ENCODE peak calls at places on chromosomes 1 and 21, in four cellular contexts. C, X, B and K are unnamed samples.

GRCh38 chr1:234956821-234957329 is 171.8 kb downstream of the TOMM20 start:
- DNase-seq in C (no peak), B (no peak), X (no peak), K (peak)

GRCh38 chr1:23246274-23246673 is 29.0 kb upstream of the HTR1D start:
- DNase-seq in X (no peak), C (no peak), B (no peak), K (no peak)

GRCh38 chr1:241591317-241591716 is 48.9 kb downstream of the CHML start:
- DNase-seq in B (peak), C (no peak), X (no peak), K (no peak)

GRCh38 chr1:221435510-221435909 is 306.4 kb downstream of the DUSP10 start:
- DNase-seq in C (no peak), B (peak), X (no peak), K (peak)

GRCh38 chr1:66349277-66349676 is 184.7 kb upstream of the SGIP1 start:
- DNase-seq in B (no peak), X (no peak), C (no peak), K (no peak)

GRCh38 chr21:45241357-45241756 is 46.3 kb downstream of the POFUT2 start:
- DNase-seq in B (no peak), C (peak), X (no peak), K (no peak)

GRCh38 chr1:18950415-18951026 is 6.0 kb downstream of the IFFO2 start:
- DNase-seq in C (no peak), B (no peak), X (no peak), K (no peak)

GRCh38 chr1:116777831-116778830 is 23.9 kb downstream of the CD2 start:
- DNase-seq in X (no peak), C (peak), B (peak), K (no peak)

GRCh38 chr1:204692320-204692851 is 6.8 kb upstream of the LRRN2 start:
- DNase-seq in C (peak), X (peak), B (no peak), K (no peak)

GRCh38 chr1:215992620-215993019 is 425.5 kb downstream of the KCTD3 start:
- DNase-seq in X (no peak), B (peak), C (no peak), K (peak)

GRCh38 chr1:230243583-230244377 is 176.7 kb downstream of the GALNT2 start:
- DNase-seq in X (no peak), B (peak), C (peak), K (no peak)

GRCh38 chr1:93447481-93448291 is at the start of gene FNBP1L:
- DNase-seq in X (peak), C (peak), B (peak), K (peak)

GRCh38 chr1:31432592-31433395 is 19.8 kb downstream of the SERINC2 start:
- DNase-seq in B (no peak), X (peak), C (no peak), K (no peak)

GRCh38 chr1:37667023-37667769 is 25.1 kb upstream of the CDCA8 start:
- DNase-seq in C (no peak), B (no peak), X (no peak), K (no peak)

GRCh38 chr1:198909973-198910372 is 271.1 kb downstream of the PTPRC start:
- DNase-seq in X (no peak), B (peak), C (no peak), K (no peak)

GRCh38 chr1:229379901-229380300 is 37.1 kb upstream of the CCSAP start:
- DNase-seq in C (no peak), X (no peak), B (no peak), K (no peak)

GRCh38 chr1:157311730-157312269 is 173.6 kb upstream of the ETV3 start:
- DNase-seq in C (no peak), B (no peak), X (peak), K (no peak)

GRCh38 chr1:75533085-75533484 is 77.8 kb downstream of the SLC44A5 start:
- DNase-seq in X (no peak), B (no peak), C (no peak), K (no peak)

GRCh38 chr1:6245869-6246496 is 2.0 kb downstream of the HES3 start:
- DNase-seq in C (peak), B (no peak), X (peak), K (no peak)

GRCh38 chr1:92756537-92756936 is 28.4 kb downstream of the EVI5 start:
- DNase-seq in X (no peak), B (peak), C (no peak), K (no peak)

GRCh38 chr21:33682992-33683627 is 40.8 kb downstream of the ITSN1 start:
- DNase-seq in B (peak), X (no peak), C (no peak), K (no peak)

GRCh38 chr1:14332158-14332557 is 266.3 kb upstream of the KAZN start:
- DNase-seq in X (no peak), B (no peak), C (no peak), K (no peak)

GRCh38 chr1:183272390-183272801 is 86.3 kb downstream of the LAMC2 start:
- DNase-seq in C (no peak), X (no peak), B (peak), K (no peak)

GRCh38 chr1:183262628-183263220 is 76.7 kb downstream of the LAMC2 start:
- DNase-seq in X (no peak), B (no peak), C (no peak), K (no peak)

GRCh38 chr1:183270541-183271141 is 84.6 kb downstream of the LAMC2 start:
- DNase-seq in B (peak), X (no peak), C (no peak), K (no peak)

GRCh38 chr1:183264132-183264531 is 78.1 kb downstream of the LAMC2 start:
- DNase-seq in X (no peak), C (no peak), B (no peak), K (no peak)

DNA sequence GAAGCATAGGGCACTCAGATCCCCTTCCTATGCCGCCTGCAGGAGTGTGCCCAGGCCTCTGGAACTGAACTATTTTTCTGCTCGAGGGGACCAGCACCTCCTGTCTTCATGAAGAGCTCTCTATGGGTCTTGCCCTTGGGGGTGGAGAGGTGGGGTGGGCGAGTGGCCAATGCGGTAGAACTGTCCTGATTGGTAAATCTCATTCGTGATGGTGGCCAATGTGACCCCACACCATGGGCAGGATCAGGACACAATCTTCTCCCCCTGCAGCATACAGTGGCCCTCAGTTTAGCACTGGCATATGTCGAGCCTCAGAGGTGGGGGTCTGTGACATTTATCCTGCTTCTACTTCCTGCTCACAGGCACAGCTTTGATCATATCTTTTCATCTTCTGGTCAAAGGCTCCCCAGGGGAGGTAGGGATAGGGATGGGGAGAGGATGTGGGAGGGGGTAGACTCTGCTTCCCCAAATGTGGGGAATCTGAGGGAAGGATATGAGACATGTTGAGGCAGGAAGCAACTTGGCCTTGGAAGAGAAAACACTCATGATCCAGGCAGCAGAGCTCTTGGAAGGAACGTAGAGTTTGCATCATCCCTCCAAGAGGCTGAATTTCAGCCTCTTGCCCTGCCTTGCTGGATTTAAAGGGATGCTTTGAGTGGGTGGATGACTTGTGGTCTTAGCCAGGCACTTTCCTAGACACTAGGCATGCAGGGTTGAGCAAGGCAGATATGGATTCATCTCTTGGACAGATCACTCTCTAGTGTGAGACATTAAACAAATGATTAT is 81.8 kb downstream of the LAMC2 start:
- DNase-seq in B (peak), C (no peak), X (no peak), K (no peak)
- H2BK5ac ChIP-seq in B (peak), C (no peak), X (no peak), K (no peak)

GRCh38 chr1:17470021-17470799 is 30.7 kb upstream of the RCC2 start:
- DNase-seq in B (no peak), C (no peak), X (peak), K (no peak)
- H3K9ac ChIP-seq in B (no peak), C (no peak), X (peak), K (no peak)

GRCh38 chr21:43363506-43364260 is 63.2 kb downstream of the SIK1 start:
- DNase-seq in X (no peak), C (no peak), B (no peak), K (no peak)

GRCh38 chr21:43361493-43362296 is 65.2 kb downstream of the SIK1 start:
- DNase-seq in B (peak), C (no peak), X (no peak), K (no peak)

GRCh38 chr21:43362928-43363314 is 64.0 kb downstream of the SIK1 start:
- DNase-seq in B (no peak), C (no peak), X (no peak), K (no peak)

GRCh38 chr21:43361127-43361492 is 65.8 kb downstream of the SIK1 start:
- DNase-seq in X (no peak), C (no peak), B (peak), K (no peak)

DNA sequence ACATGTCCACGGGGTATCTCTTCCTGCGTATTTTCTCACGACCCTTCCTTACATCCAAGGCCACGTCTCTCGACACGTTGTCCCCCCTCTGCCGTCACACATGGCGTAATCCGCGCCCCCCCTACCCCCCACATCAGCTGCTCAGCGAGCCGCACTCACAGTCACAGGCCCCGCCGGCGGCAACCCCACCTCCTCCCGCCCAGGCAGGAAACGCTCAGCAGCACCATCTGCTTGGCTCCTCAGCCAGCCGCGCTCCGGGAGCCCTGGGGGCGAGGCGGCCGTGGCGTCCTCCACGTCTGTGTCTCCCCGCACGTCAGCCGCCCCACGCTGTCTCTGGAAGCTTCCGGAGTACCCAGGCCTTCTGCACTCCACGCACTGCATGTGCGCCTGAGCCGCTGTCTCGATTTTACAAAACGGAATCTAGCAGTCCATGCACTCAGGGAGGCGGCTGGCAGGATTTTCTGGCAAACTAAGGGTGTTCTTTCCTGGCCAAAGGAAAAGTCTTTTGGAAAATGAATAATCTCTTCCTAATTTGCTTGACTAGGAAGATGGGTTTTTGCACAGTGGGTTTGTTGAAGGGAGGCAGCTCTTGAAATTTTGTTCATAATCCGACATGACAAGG is 64.5 kb downstream of the SIK1 start:
- DNase-seq in B (peak), C (peak), X (peak), K (no peak)
- H4K91ac ChIP-seq in B (peak), C (no peak), X (no peak), K (no peak)

DNA sequence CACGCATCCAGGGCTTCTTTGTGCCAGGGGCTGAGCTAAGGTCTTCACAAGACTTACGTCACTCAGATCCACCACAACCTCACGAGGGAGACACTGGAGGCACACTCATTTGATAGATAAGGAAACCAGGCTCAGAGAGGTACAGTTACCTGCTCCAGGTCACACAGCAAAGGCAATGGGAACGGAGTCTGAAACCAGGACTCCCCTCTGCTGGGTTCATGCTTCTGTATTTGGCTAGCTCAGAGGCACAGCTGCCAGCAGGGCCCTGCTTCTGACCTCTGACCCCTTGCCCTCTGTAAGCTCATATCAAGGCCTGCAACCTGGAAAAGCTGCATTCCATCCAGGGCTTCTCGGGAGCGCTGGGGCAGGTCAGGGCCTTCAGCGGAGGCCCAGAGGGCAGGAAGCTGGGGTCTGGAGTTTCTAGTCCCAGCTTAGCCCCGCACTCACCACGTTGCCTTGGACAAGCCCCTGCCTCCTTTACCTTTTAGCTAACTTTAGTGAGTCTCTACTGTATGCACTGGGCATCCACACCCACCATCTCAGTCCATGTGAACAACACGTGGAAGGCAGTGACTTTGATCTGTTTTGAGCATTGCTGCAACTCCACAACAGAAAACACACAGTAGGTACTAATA is 34.6 kb downstream of the HSPG2 start:
- DNase-seq in B (no peak), C (no peak), X (no peak), K (no peak)
- H2BK5ac ChIP-seq in B (no peak), C (peak), X (no peak), K (no peak)

DNA sequence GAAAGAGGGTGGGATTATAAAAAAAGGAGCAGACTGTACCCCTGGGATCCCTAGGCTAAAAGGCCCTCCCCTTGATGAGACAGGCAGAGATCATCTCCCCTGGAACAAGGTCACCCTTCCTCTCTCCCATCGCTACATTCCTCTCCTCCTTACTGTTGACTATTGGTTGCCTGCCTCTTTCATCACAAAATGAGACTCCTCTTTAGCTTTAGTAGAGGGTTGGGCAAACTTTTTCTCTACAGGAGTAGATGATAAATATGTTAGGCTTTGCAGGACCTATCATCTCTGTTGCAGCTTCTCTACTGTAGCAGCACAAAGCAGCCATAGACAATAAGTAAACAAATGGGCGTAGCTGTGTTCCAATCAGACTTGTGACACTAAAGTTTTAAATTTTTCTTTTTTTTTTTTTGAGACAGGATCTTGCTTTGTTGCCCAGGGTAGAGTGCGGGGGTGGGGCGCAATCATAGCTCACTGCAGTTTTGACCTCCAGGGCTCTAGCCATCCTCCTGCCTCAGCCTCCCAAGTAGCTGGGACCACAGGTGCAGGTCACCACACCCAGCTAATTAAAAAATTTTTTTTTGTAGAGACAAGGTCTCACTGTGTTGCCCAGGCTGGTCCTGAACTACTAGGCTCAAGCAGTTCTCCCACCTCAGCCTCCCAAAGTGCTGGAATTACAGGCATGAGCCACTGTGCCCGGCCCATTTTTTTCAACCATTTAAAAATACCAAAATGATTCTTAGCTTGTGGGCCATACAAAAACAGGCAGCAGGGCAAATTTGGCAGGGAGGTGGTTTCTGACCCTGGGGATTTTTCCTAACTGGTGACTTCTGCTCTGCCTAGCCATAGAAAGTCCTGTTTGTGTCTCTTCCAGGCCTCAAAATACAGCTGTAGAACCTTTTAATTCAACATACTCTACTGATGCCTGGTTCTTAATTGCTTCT is 15.1 kb downstream of the MCL1 start:
- DNase-seq in B (no peak), X (no peak), C (no peak), K (no peak)
- H3K9ac ChIP-seq in B (peak), X (no peak), C (no peak), K (no peak)

GRCh38 chr1:42975561-42976225 is 17.0 kb upstream of the SLC2A1 start:
- DNase-seq in C (no peak), X (no peak), B (no peak), K (no peak)

GRCh38 chr1:42979888-42980800 is 21.5 kb upstream of the SLC2A1 start:
- DNase-seq in X (no peak), C (no peak), B (no peak), K (no peak)

GRCh38 chr1:42979037-42979432 is 20.4 kb upstream of the SLC2A1 start:
- DNase-seq in X (no peak), B (no peak), C (no peak), K (no peak)

GRCh38 chr1:42978317-42979036 is 19.8 kb upstream of the SLC2A1 start:
- DNase-seq in B (peak), X (peak), C (peak), K (no peak)

DNA sequence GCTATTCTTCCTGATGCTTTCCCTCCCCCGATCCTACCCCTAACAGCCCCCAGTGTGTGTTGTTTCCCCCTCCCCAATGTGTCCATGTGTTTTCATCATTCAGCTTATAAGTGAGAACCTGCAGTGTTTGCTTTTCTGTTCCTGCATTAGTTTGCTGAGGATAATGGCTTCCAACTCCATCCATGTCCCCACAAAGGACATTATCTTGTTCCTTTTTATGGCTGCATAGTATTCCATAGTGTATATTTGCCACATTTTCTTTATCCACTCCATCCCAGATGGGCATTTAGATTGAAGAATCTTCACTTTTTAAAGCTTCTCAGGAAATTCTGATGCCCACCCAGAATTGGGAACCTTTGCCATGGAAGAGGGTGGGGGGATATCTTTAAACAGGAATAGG is 19.0 kb upstream of the SLC2A1 start:
- DNase-seq in C (no peak), B (no peak), X (no peak), K (no peak)
- H4K91ac ChIP-seq in C (no peak), B (peak), X (no peak), K (no peak)